ENCODE peak calls at places on chromosomes 13 and 19, in five cellular contexts. One of them, this sample, is unnamed.

GRCh38 chr19:55253842-55254624 is 4.8 kb downstream of the PPP6R1 start:
- DNase-seq in stimulated activated CD8-positive, alpha-beta memory T cell treated with anti-CD3 and anti-CD28 coated beads, Interleukin-7, amount 100 ng/mL, for 1 hour: no peak
- DNase-seq in tibial artery: no peak
- DNase-seq in stimulated activated CD4-positive, alpha-beta T cell treated with anti-CD3 and anti-CD28 coated beads, Interleukin-4, amount 100 ng/mL, for 48 hours: peak
- DNase-seq in activated gamma-delta T cell: peak
- DNase-seq in this sample: peak

GRCh38 chr13:24254151-24254810 is 55.1 kb upstream of the C1QTNF9 start:
- DNase-seq in stimulated activated CD8-positive, alpha-beta memory T cell treated with anti-CD3 and anti-CD28 coated beads, Interleukin-7, amount 100 ng/mL, for 1 hour: peak
- DNase-seq in activated gamma-delta T cell: no peak
- DNase-seq in tibial artery: no peak
- DNase-seq in stimulated activated CD4-positive, alpha-beta T cell treated with anti-CD3 and anti-CD28 coated beads, Interleukin-4, amount 100 ng/mL, for 48 hours: no peak
- DNase-seq in this sample: peak

GRCh38 chr13:30312859-30313258 is 5.5 kb upstream of the KATNAL1 start:
- DNase-seq in stimulated activated CD4-positive, alpha-beta T cell treated with anti-CD3 and anti-CD28 coated beads, Interleukin-4, amount 100 ng/mL, for 48 hours: no peak
- DNase-seq in stimulated activated CD8-positive, alpha-beta memory T cell treated with anti-CD3 and anti-CD28 coated beads, Interleukin-7, amount 100 ng/mL, for 1 hour: no peak
- DNase-seq in tibial artery: no peak
- DNase-seq in activated gamma-delta T cell: no peak
- DNase-seq in this sample: no peak

GRCh38 chr13:104984296-104984818 is 1551.1 kb downstream of the EFNB2 start:
- DNase-seq in stimulated activated CD8-positive, alpha-beta memory T cell treated with anti-CD3 and anti-CD28 coated beads, Interleukin-7, amount 100 ng/mL, for 1 hour: no peak
- DNase-seq in activated gamma-delta T cell: no peak
- DNase-seq in tibial artery: no peak
- DNase-seq in stimulated activated CD4-positive, alpha-beta T cell treated with anti-CD3 and anti-CD28 coated beads, Interleukin-4, amount 100 ng/mL, for 48 hours: peak
- DNase-seq in this sample: no peak

GRCh38 chr13:33743438-33744368 is 74.2 kb upstream of the RFC3 start:
- DNase-seq in activated gamma-delta T cell: no peak
- DNase-seq in tibial artery: no peak
- DNase-seq in stimulated activated CD8-positive, alpha-beta memory T cell treated with anti-CD3 and anti-CD28 coated beads, Interleukin-7, amount 100 ng/mL, for 1 hour: no peak
- DNase-seq in stimulated activated CD4-positive, alpha-beta T cell treated with anti-CD3 and anti-CD28 coated beads, Interleukin-4, amount 100 ng/mL, for 48 hours: no peak
- DNase-seq in this sample: no peak

GRCh38 chr19:2728783-2729387 is 7.7 kb upstream of the DIRAS1 start:
- DNase-seq in stimulated activated CD8-positive, alpha-beta memory T cell treated with anti-CD3 and anti-CD28 coated beads, Interleukin-7, amount 100 ng/mL, for 1 hour: no peak
- DNase-seq in tibial artery: no peak
- DNase-seq in activated gamma-delta T cell: no peak
- DNase-seq in stimulated activated CD4-positive, alpha-beta T cell treated with anti-CD3 and anti-CD28 coated beads, Interleukin-4, amount 100 ng/mL, for 48 hours: no peak
- DNase-seq in this sample: no peak

GRCh38 chr19:12065100-12065538 is 588 bp downstream of the ZNF844 start:
- DNase-seq in activated gamma-delta T cell: no peak
- DNase-seq in stimulated activated CD8-positive, alpha-beta memory T cell treated with anti-CD3 and anti-CD28 coated beads, Interleukin-7, amount 100 ng/mL, for 1 hour: no peak
- DNase-seq in stimulated activated CD4-positive, alpha-beta T cell treated with anti-CD3 and anti-CD28 coated beads, Interleukin-4, amount 100 ng/mL, for 48 hours: no peak
- DNase-seq in tibial artery: peak
- DNase-seq in this sample: peak

GRCh38 chr13:40096357-40096911 is 441.0 kb downstream of the COG6 start:
- DNase-seq in stimulated activated CD4-positive, alpha-beta T cell treated with anti-CD3 and anti-CD28 coated beads, Interleukin-4, amount 100 ng/mL, for 48 hours: no peak
- DNase-seq in tibial artery: no peak
- DNase-seq in activated gamma-delta T cell: no peak
- DNase-seq in stimulated activated CD8-positive, alpha-beta memory T cell treated with anti-CD3 and anti-CD28 coated beads, Interleukin-7, amount 100 ng/mL, for 1 hour: no peak
- DNase-seq in this sample: no peak

GRCh38 chr13:40600145-40600751 is 66.2 kb downstream of the FOXO1 start:
- DNase-seq in tibial artery: no peak
- DNase-seq in stimulated activated CD4-positive, alpha-beta T cell treated with anti-CD3 and anti-CD28 coated beads, Interleukin-4, amount 100 ng/mL, for 48 hours: no peak
- DNase-seq in stimulated activated CD8-positive, alpha-beta memory T cell treated with anti-CD3 and anti-CD28 coated beads, Interleukin-7, amount 100 ng/mL, for 1 hour: no peak
- DNase-seq in activated gamma-delta T cell: no peak
- DNase-seq in this sample: no peak

GRCh38 chr19:15184776-15185175 is 16.0 kb downstream of the NOTCH3 start:
- DNase-seq in stimulated activated CD8-positive, alpha-beta memory T cell treated with anti-CD3 and anti-CD28 coated beads, Interleukin-7, amount 100 ng/mL, for 1 hour: no peak
- DNase-seq in stimulated activated CD4-positive, alpha-beta T cell treated with anti-CD3 and anti-CD28 coated beads, Interleukin-4, amount 100 ng/mL, for 48 hours: no peak
- DNase-seq in tibial artery: no peak
- DNase-seq in activated gamma-delta T cell: no peak
- DNase-seq in this sample: no peak

GRCh38 chr19:50003810-50004419 is 21.3 kb downstream of the VRK3 start:
- DNase-seq in stimulated activated CD8-positive, alpha-beta memory T cell treated with anti-CD3 and anti-CD28 coated beads, Interleukin-7, amount 100 ng/mL, for 1 hour: no peak
- DNase-seq in activated gamma-delta T cell: no peak
- DNase-seq in tibial artery: peak
- DNase-seq in stimulated activated CD4-positive, alpha-beta T cell treated with anti-CD3 and anti-CD28 coated beads, Interleukin-4, amount 100 ng/mL, for 48 hours: no peak
- DNase-seq in this sample: no peak